ENCODE peak calls at places on chromosomes 12 and 14, in four cellular contexts. J is tibial nerve; X is CD8-positive, alpha-beta T cell; R is lung. C is an unnamed sample. For H3K4me1 and H3K36me3, the result is how much of the 10 kb centered on the place peaks cover.

GRCh38 chr12:94172031-94172430 is 23.7 kb downstream of the PLXNC1 start:
- DNase-seq in J (no peak), X (no peak), R (no peak), C (no peak)

GRCh38 chr12:76288218-76288617 is 60.0 kb downstream of the BBS10 start:
- DNase-seq in J (no peak), X (no peak), R (no peak), C (no peak)

GRCh38 chr12:87365423-87365822 is 663.8 kb downstream of the C12orf50 start:
- DNase-seq in J (no peak), X (no peak), R (no peak), C (no peak)

GRCh38 chr14:100246809-100247428 is 8.0 kb downstream of the YY1 start:
- DNase-seq in J (no peak), X (no peak), R (no peak), C (no peak)

GRCh38 chr12:59181378-59181777 is 261.1 kb upstream of the LRIG3 start:
- DNase-seq in J (no peak), X (no peak), R (no peak), C (no peak)

GRCh38 chr12:109157986-109158385 is 41.6 kb downstream of the ACACB start:
- DNase-seq in J (no peak), X (no peak), R (no peak), C (no peak)

GRCh38 chr12:104480826-104481457 is 24.2 kb downstream of the CHST11 start:
- DNase-seq in J (peak), X (no peak), R (no peak), C (no peak)

GRCh38 chr12:84508325-84508861 is 404.2 kb downstream of the SLC6A15 start:
- DNase-seq in J (no peak), X (no peak), R (no peak), C (peak)

GRCh38 chr12:116222358-116222757 is 55.1 kb downstream of the MED13L start:
- DNase-seq in J (peak), X (no peak), R (peak), C (no peak)

GRCh38 chr14:35221462-35221861 is 70.7 kb upstream of the PSMA6 start:
- DNase-seq in J (no peak), X (no peak), R (no peak), C (no peak)

GRCh38 chr12:85130631-85131030 is 94.5 kb downstream of the LRRIQ1 start:
- DNase-seq in J (no peak), X (no peak), R (no peak), C (no peak)

GRCh38 chr12:52189376-52190174 is 2.2 kb downstream of the KRT80 start:
- DNase-seq in J (no peak), X (no peak), R (no peak), C (no peak)

GRCh38 chr12:126963825-126964224 is 1303.1 kb upstream of the TMEM132C start:
- DNase-seq in J (no peak), X (no peak), R (no peak), C (no peak)

GRCh38 chr12:1811281-1811947 is 9.0 kb upstream of the LRTM2 start:
- DNase-seq in J (no peak), X (no peak), R (no peak), C (no peak)
- H3K4me3 ChIP-seq in J (no peak), X (no peak), R (no peak), C (no peak)

DNA sequence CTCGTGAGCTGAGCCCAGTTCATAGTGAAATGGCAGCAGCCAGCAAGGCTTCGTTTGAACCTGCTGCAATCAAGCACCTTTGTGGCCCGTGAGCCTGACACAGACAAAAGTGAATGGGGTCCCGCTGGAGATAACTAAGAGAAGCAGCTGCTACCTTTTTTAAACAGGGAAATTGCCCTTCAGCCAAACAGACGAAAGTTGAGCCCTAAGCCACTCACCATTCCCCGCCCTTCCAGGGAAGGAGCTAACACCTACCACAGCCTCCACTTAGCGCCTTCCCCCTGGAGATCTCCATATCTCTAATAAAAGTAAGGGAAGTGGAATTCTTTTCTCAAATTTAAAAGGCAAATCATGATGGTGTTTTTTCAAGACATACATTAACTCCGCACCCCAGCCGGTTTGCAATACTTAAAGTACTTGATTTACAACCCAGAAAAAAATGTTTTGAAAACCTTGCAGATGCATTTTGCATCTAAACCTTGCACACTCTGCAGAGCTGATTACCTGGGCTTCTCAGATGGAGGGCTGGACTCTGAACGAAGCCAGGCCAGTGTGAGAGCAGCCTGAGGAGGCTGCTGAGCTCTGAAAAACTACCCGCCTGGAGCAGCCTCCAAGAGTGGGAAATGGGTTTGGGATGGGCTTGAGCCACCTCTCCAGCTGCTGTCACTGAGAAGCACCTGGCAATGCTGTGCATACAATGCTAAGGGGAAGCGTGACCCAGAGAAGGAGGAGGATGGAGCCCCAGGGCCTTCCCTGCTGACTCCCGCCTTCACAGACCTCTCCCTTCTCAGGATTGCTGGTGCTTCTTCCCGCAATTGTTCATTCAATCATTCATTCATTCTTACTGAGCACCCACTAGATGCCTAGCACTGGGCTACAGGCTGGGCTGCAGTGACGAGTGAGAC is 10.0 kb downstream of the NUAK1 start:
- DNase-seq in J (no peak), X (no peak), R (no peak), C (no peak)
- H3K4me1 ChIP-seq in J (half or more), X (under half), R (under half), C (under half)

DNA sequence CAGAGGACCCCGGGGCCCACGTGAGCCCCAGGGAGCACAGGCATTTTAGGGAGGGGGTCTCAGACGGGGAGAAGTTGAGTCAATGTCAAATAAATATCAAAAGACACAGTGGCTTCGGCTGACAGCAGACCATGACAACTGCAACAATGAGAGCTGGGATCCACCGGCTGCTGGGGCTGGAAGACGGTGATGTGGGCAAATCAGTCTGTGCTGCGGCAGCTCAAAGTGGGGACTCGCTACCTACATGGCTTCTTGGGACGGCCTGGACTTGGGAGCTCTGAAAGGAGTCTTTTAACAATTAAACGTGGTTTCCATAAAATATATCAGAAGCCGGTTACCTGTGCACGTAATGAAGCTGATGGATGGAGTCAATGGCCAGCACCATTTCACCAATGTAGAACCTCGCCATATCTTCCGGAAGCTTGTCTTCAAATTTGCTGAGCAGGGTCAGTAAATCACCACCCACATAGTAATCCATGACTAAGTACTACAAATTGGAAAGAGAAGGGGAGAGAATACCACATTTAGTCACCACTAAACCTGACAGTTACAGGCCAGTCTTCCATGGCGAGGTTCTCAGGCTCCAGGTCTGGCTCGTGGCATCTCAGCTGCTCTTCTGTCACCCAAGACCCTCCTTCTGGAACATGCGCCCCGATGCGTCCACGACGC is 58.0 kb downstream of the CDC42BPB start:
- DNase-seq in J (no peak), X (no peak), R (no peak), C (no peak)
- H3K36me3 ChIP-seq in J (under half), X (under half), R (under half), C (under half)

DNA sequence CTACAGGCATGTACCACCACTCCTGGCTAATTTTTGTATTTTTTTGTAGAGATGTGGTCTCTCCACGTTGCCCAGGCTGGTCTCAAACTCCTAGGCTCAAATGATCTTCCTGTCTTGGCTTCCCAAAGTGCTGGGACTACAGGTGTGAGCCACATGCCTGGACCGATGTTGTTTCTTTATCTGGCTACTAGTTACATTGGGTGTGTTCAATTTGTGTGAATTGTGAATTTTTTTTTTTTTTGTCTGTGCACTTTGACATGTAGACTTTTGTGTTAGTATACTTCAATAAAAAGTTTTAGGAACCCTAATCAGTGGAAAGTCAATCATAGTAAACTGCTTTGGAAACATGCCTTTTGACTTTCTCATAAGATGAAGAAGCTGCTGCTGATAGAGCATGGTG is 24.0 kb upstream of the SLC17A8 start:
- DNase-seq in J (no peak), X (no peak), R (no peak), C (no peak)
- H3K4me3 ChIP-seq in J (no peak), X (no peak), R (no peak), C (no peak)

DNA sequence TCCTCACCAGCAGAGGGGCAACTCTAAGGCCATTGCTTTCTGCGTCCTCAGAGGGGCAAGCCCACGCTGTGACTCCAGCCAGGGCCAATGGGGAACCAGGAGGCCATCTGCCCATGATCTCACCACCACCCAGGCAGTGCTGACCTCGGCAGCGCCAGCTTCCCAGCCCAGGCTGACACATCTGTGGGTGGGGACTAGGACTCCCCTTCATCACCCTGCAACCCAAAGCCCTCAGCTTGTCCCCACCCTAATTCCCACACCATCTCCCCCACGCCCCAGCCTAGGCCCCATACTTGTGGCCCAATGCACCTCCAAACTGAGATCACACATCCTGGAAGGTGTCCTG is 58.6 kb downstream of the VWF start:
- DNase-seq in J (no peak), X (no peak), R (no peak), C (no peak)
- H3K4me1 ChIP-seq in J (under half), X (under half), R (under half), C (under half)

GRCh38 chr12:112061127-112061526 is 47.5 kb downstream of the NAA25 start:
- DNase-seq in J (no peak), X (no peak), R (no peak), C (no peak)

GRCh38 chr12:112066566-112066965 is 42.0 kb downstream of the NAA25 start:
- DNase-seq in J (no peak), X (no peak), R (no peak), C (no peak)

DNA sequence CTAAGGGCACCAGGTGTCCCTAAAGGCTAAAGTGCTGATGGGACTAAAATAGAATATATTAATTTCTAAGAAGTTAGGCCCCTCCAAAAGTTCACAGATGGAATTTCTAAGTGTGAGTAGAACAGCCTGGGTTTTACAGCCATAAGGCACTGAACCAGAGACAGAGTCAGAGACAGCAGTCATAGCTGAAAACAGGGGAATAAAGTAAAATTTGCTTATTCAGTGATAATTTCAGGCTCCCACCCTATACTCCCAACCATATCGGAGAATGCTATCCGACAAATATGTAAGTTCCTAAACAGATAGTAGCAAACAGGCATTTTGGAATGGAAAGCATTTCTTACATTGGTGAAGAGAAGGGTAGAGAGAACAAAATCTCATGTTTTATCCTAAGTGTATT is 45.3 kb downstream of the NAA25 start:
- DNase-seq in J (no peak), X (no peak), R (no peak), C (no peak)
- H3K36me3 ChIP-seq in J (under half), X (under half), R (under half), C (under half)